ENCODE peak calls at places on chromosomes 7 and 10, in seven cellular contexts. X, L, B, T, V, E and C are unnamed samples.

GRCh38 chr10:31476088-31476487 is 157.1 kb downstream of the ZEB1 start:
- DNase-seq in X (no peak), L (no peak), B (no peak), T (no peak), V (no peak), E (no peak), C (no peak)

GRCh38 chr10:110267246-110267645 is 37.5 kb downstream of the SMNDC1 start:
- DNase-seq in X (no peak), L (no peak), B (no peak), T (no peak), V (no peak), E (no peak), C (no peak)

GRCh38 chr7:123114288-123114687 is 85.5 kb downstream of the SLC13A1 start:
- DNase-seq in X (no peak), L (no peak), B (no peak), T (no peak), V (no peak), E (no peak), C (no peak)

GRCh38 chr10:133350283-133350949 is 3.2 kb downstream of the PRAP1 start:
- DNase-seq in X (no peak), L (no peak), B (no peak), T (no peak), V (no peak), E (no peak), C (no peak)

GRCh38 chr7:98836811-98837631 is 32.8 kb downstream of the TMEM130 start:
- DNase-seq in X (peak), L (peak), B (no peak), T (peak), V (peak), E (peak), C (peak)

GRCh38 chr7:4006687-4007086 is 675.4 kb upstream of the FOXK1 start:
- DNase-seq in X (peak), L (no peak), B (peak), T (no peak), V (no peak), E (no peak), C (peak)

GRCh38 chr10:108905821-108906220 is 1017.5 kb downstream of the XPNPEP1 start:
- DNase-seq in X (no peak), L (no peak), B (no peak), T (no peak), V (no peak), E (no peak), C (no peak)

GRCh38 chr10:60958892-60959601 is 15.1 kb upstream of the RHOBTB1 start:
- DNase-seq in X (no peak), L (no peak), B (no peak), T (no peak), V (peak), E (no peak), C (no peak)

GRCh38 chr7:154503962-154504550 is 451.9 kb downstream of the DPP6 start:
- DNase-seq in X (no peak), L (peak), B (peak), T (peak), V (peak), E (no peak), C (peak)

GRCh38 chr7:41047789-41048191 is 655.1 kb downstream of the INHBA start:
- DNase-seq in X (no peak), L (no peak), B (no peak), T (no peak), V (peak), E (no peak), C (no peak)

GRCh38 chr7:156240532-156240931 is 400.0 kb upstream of the RNF32 start:
- DNase-seq in X (no peak), L (no peak), B (no peak), T (no peak), V (no peak), E (no peak), C (no peak)

GRCh38 chr10:106078796-106079576 is 1085.5 kb downstream of the SORCS1 start:
- DNase-seq in X (no peak), L (no peak), B (no peak), T (no peak), V (peak), E (no peak), C (no peak)

GRCh38 chr7:32069251-32069650 is 956 bp downstream of the PDE1C start:
- DNase-seq in X (no peak), L (no peak), B (no peak), T (no peak), V (no peak), E (no peak), C (no peak)

GRCh38 chr10:132687181-132687892 is 98.6 kb downstream of the NKX6-2 start:
- DNase-seq in X (peak), L (no peak), B (no peak), T (no peak), V (no peak), E (no peak), C (no peak)

GRCh38 chr10:33521062-33521461 is 186.6 kb upstream of the NRP1 start:
- DNase-seq in X (no peak), L (no peak), B (no peak), T (no peak), V (peak), E (no peak), C (no peak)

GRCh38 chr7:22885824-22886255 is 63.2 kb upstream of the TOMM7 start:
- DNase-seq in X (no peak), L (peak), B (peak), T (peak), V (no peak), E (peak), C (no peak)

GRCh38 chr10:129626801-129627434 is 159.9 kb downstream of the MGMT start:
- DNase-seq in X (no peak), L (no peak), B (no peak), T (no peak), V (peak), E (no peak), C (peak)

GRCh38 chr10:36578306-36578705 is 547.1 kb upstream of the ANKRD30A start:
- DNase-seq in X (no peak), L (no peak), B (no peak), T (no peak), V (no peak), E (no peak), C (no peak)

GRCh38 chr10:12465385-12466136 is 116.2 kb downstream of the CAMK1D start:
- DNase-seq in X (no peak), L (no peak), B (no peak), T (peak), V (no peak), E (no peak), C (no peak)